ENCODE peak calls at places on chromosomes 7 and 10, in ten cellular contexts. B is HCT116; H is effector memory CD4-positive, alpha-beta T cell; Q is PC-9; A is GM23248; X is Peyer's patch; I is upper lobe of left lung; P is gastrocnemius medialis; L is cardiac muscle cell; O is tibial artery. Y is an unnamed sample.

GRCh38 chr7:39741942-39742623 is 118.7 kb downstream of the RALA start:
- DNase-seq in B (no peak), H (no peak), Q (no peak), A (peak; percentile 32), X (peak; percentile 25), I (no peak), P (no peak), L (peak; percentile 49), O (no peak), Y (peak; percentile 48)

GRCh38 chr10:7264313-7264741 is 146.5 kb downstream of the SFMBT2 start:
- DNase-seq in B (no peak), H (no peak), Q (peak; percentile 16), A (no peak), X (no peak), I (no peak), P (no peak), L (peak; percentile 5), O (no peak), Y (no peak)

GRCh38 chr10:133209117-133209516 is 20.9 kb upstream of the UTF1 start:
- DNase-seq in B (no peak), H (no peak), Q (no peak), A (no peak), X (no peak), I (no peak), P (no peak), L (no peak), O (no peak), Y (no peak)

GRCh38 chr10:122245136-122245535 is 26.0 kb upstream of the BTBD16 start:
- DNase-seq in B (no peak), H (no peak), Q (no peak), A (no peak), X (no peak), I (no peak), P (no peak), L (no peak), O (no peak), Y (no peak)

GRCh38 chr7:108057951-108058391 is 55.0 kb upstream of the LAMB1 start:
- DNase-seq in B (no peak), H (no peak), Q (no peak), A (no peak), X (no peak), I (no peak), P (no peak), L (no peak), O (no peak), Y (no peak)

GRCh38 chr7:149753370-149754233 is 19.8 kb downstream of the ZNF467 start:
- DNase-seq in B (peak; percentile 36), H (no peak), Q (peak; percentile 66), A (peak; percentile 63), X (no peak), I (no peak), P (no peak), L (peak; percentile 72), O (no peak), Y (peak; percentile 33)

GRCh38 chr10:61896854-61897661 is 4.4 kb upstream of the ARID5B start:
- DNase-seq in B (peak; percentile 80), H (peak; percentile 13), Q (no peak), A (peak; percentile 79), X (peak; percentile 72), I (peak; percentile 79), P (no peak), L (peak; percentile 78), O (peak; percentile 73), Y (peak; percentile 58)

GRCh38 chr7:30164567-30164966 is 29.8 kb downstream of the MTURN start:
- DNase-seq in B (peak; percentile 33), H (no peak), Q (peak; percentile 32), A (peak; percentile 76), X (no peak), I (no peak), P (no peak), L (peak; percentile 69), O (no peak), Y (no peak)

GRCh38 chr10:89502556-89502955 is 32.8 kb downstream of the SLC16A12 start:
- DNase-seq in B (no peak), H (no peak), Q (no peak), A (peak; percentile 21), X (no peak), I (no peak), P (no peak), L (no peak), O (no peak), Y (no peak)

GRCh38 chr7:42159150-42159549 is 77.9 kb downstream of the GLI3 start:
- DNase-seq in B (no peak), H (no peak), Q (no peak), A (peak; percentile 40), X (no peak), I (no peak), P (no peak), L (no peak), O (no peak), Y (no peak)

GRCh38 chr10:74765465-74765864 is 60.9 kb upstream of the KAT6B start:
- DNase-seq in B (no peak), H (no peak), Q (no peak), A (no peak), X (no peak), I (no peak), P (no peak), L (no peak), O (no peak), Y (no peak)

GRCh38 chr7:27066148-27066547 is 29.7 kb downstream of the HOXA1 start:
- DNase-seq in B (no peak), H (no peak), Q (no peak), A (peak; percentile 84), X (no peak), I (no peak), P (no peak), L (no peak), O (no peak), Y (no peak)

GRCh38 chr7:150952331-150953050 is 25.6 kb downstream of the KCNH2 start:
- DNase-seq in B (no peak), H (no peak), Q (no peak), A (no peak), X (no peak), I (no peak), P (no peak), L (no peak), O (no peak), Y (no peak)

GRCh38 chr10:57579926-57580325 is 687.8 kb downstream of the IPMK start:
- DNase-seq in B (no peak), H (no peak), Q (no peak), A (peak; percentile 37), X (no peak), I (no peak), P (no peak), L (peak; percentile 51), O (no peak), Y (no peak)

GRCh38 chr10:79139124-79139835 is 70.5 kb downstream of the ZMIZ1 start:
- DNase-seq in B (no peak), H (no peak), Q (no peak), A (peak; percentile 70), X (no peak), I (peak; percentile 71), P (peak; percentile 47), L (peak; percentile 93), O (peak; percentile 84), Y (peak; percentile 45)

GRCh38 chr10:113261806-113262205 is 291.0 kb upstream of the HABP2 start:
- DNase-seq in B (no peak), H (no peak), Q (no peak), A (no peak), X (no peak), I (no peak), P (no peak), L (no peak), O (no peak), Y (no peak)

DNA sequence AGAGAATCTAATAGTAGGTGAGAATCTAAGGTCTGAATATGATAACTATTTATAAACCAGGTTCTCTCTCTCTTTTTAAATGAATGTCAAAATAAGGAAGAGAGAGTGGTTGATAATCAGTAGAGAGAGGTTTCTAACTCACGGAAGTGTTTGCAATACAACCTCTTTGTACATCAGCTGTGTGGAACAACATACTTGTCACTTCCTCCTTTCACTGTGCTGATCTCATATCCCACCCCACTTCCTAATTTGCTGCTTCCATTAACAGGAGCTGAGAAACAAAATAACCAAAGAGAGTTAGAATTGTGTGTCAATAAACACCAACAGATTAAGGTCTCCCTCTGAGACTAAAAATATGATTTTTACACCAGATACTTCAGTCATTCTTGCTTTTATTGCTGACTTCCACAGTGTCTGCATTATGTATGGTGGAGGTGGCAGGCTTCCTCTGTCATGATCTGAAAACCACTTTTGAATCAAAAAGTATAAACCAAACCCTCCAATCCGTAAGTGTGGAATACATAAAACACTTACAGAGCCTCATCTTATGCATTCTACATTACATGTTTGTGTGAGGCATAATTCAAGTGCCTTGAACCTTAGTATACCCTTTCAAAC is 25.0 kb downstream of the CACUL1 start:
- DNase-seq in B (no peak), H (no peak), Q (no peak), A (peak; percentile 23), X (no peak), I (no peak), P (no peak), L (no peak), O (no peak), Y (no peak)
- H3K4me1 ChIP-seq in B (no peaks in the 10 kb centered on the region), H (peaks cover 32% of the 10 kb centered on the region), Q (peaks cover 14% of the 10 kb centered on the region), A (peaks cover 18% of the 10 kb centered on the region), X (no peaks in the 10 kb centered on the region), I (peaks cover 72% of the 10 kb centered on the region), P (peaks cover 71% of the 10 kb centered on the region), L (peaks cover 27% of the 10 kb centered on the region), O (peaks cover 13% of the 10 kb centered on the region), Y (peaks cover 35% of the 10 kb centered on the region)

GRCh38 chr10:65213170-65213569 is 1692.0 kb downstream of the REEP3 start:
- DNase-seq in B (no peak), H (no peak), Q (no peak), A (no peak), X (no peak), I (no peak), P (no peak), L (no peak), O (no peak), Y (no peak)
- H3K4me1 ChIP-seq in B (no peaks in the 10 kb centered on the region), H (no peaks in the 10 kb centered on the region), Q (no peaks in the 10 kb centered on the region), A (no peaks in the 10 kb centered on the region), X (no peaks in the 10 kb centered on the region), I (no peaks in the 10 kb centered on the region), P (no peaks in the 10 kb centered on the region), L (no peaks in the 10 kb centered on the region), O (no peaks in the 10 kb centered on the region), Y (no peaks in the 10 kb centered on the region)

GRCh38 chr10:70538195-70538520 is 59.6 kb downstream of the PALD1 start:
- DNase-seq in B (no peak), H (no peak), Q (no peak), A (no peak), X (no peak), I (no peak), P (no peak), L (no peak), O (no peak), Y (no peak)
- H3K4me1 ChIP-seq in B (peaks cover 11% of the 10 kb centered on the region), H (no peaks in the 10 kb centered on the region), Q (no peaks in the 10 kb centered on the region), A (no peaks in the 10 kb centered on the region), X (no peaks in the 10 kb centered on the region), I (peaks cover 3% of the 10 kb centered on the region), P (no peaks in the 10 kb centered on the region), L (no peaks in the 10 kb centered on the region), O (no peaks in the 10 kb centered on the region), Y (no peaks in the 10 kb centered on the region)

GRCh38 chr10:102455893-102456471 is 4.6 kb upstream of the C10orf95 start:
- DNase-seq in B (no peak), H (no peak), Q (no peak), A (peak; percentile 89), X (no peak), I (peak; percentile 90), P (no peak), L (no peak), O (no peak), Y (peak; percentile 28)
- H3K4me1 ChIP-seq in B (peaks cover 37% of the 10 kb centered on the region), H (peaks cover 15% of the 10 kb centered on the region), Q (peaks cover 13% of the 10 kb centered on the region), A (peaks cover 28% of the 10 kb centered on the region), X (no peaks in the 10 kb centered on the region), I (peaks cover 62% of the 10 kb centered on the region), P (peaks cover 7% of the 10 kb centered on the region), L (no peaks in the 10 kb centered on the region), O (peaks cover 2% of the 10 kb centered on the region), Y (peaks cover 17% of the 10 kb centered on the region)

Y was measured in transverse colon.